ENCODE peak calls at places on chromosomes 5 and 9, in six cellular contexts. E, Z, A, C, V and T are unnamed samples.
A peak's percentile ranks its signal among the peaks of the same experiment; 100 is the strongest.

GRCh38 chr9:4973246-4973645 is 11.8 kb upstream of the JAK2 start:
- DNase-seq in E (no peak), Z (no peak), A (no peak), C (no peak), V (no peak), T (no peak)

GRCh38 chr5:76874088-76874581 is 24.3 kb downstream of the S100Z start:
- DNase-seq in E (no peak), Z (no peak), A (no peak), C (no peak), V (no peak), T (no peak)

GRCh38 chr5:42005561-42006153 is 80.6 kb downstream of the FBXO4 start:
- DNase-seq in E (peak; percentile 19), Z (no peak), A (no peak), C (no peak), V (peak; percentile 23), T (no peak)

GRCh38 chr9:79346350-79347020 is 225.3 kb upstream of the TLE4 start:
- DNase-seq in E (peak; percentile 8), Z (no peak), A (no peak), C (no peak), V (no peak), T (no peak)

GRCh38 chr9:107274953-107275422 is 8.1 kb upstream of the RAD23B start:
- DNase-seq in E (peak; percentile 74), Z (no peak), A (no peak), C (no peak), V (no peak), T (no peak)

GRCh38 chr9:18142964-18143363 is 331.0 kb upstream of the ADAMTSL1 start:
- DNase-seq in E (no peak), Z (no peak), A (no peak), C (no peak), V (no peak), T (no peak)

GRCh38 chr5:80406980-80407734 is 707 bp upstream of the ZFYVE16 start:
- DNase-seq in E (peak; percentile 6), Z (no peak), A (peak; percentile 41), C (peak; percentile 74), V (no peak), T (peak; percentile 75)

GRCh38 chr5:150034677-150035076 is 34.1 kb downstream of the HMGXB3 start:
- DNase-seq in E (no peak), Z (no peak), A (no peak), C (no peak), V (no peak), T (no peak)

GRCh38 chr9:99732715-99733114 is 89.0 kb upstream of the NR4A3 start:
- DNase-seq in E (no peak), Z (no peak), A (no peak), C (no peak), V (no peak), T (no peak)

GRCh38 chr9:133728856-133729645 is 9.1 kb downstream of the SARDH start:
- DNase-seq in E (no peak), Z (peak; percentile 2), A (no peak), C (no peak), V (no peak), T (peak; percentile 46)

GRCh38 chr9:133727876-133728441 is 10.2 kb downstream of the SARDH start:
- DNase-seq in E (no peak), Z (peak; percentile 20), A (no peak), C (peak; percentile 19), V (peak; percentile 29), T (peak; percentile 59)

GRCh38 chr9:133731876-133732321 is 6.3 kb downstream of the SARDH start:
- DNase-seq in E (peak; percentile 63), Z (peak; percentile 20), A (no peak), C (no peak), V (peak; percentile 81), T (no peak)

GRCh38 chr9:133730994-133731715 is 7.0 kb downstream of the SARDH start:
- DNase-seq in E (no peak), Z (peak; percentile 23), A (no peak), C (no peak), V (no peak), T (peak; percentile 42)

DNA sequence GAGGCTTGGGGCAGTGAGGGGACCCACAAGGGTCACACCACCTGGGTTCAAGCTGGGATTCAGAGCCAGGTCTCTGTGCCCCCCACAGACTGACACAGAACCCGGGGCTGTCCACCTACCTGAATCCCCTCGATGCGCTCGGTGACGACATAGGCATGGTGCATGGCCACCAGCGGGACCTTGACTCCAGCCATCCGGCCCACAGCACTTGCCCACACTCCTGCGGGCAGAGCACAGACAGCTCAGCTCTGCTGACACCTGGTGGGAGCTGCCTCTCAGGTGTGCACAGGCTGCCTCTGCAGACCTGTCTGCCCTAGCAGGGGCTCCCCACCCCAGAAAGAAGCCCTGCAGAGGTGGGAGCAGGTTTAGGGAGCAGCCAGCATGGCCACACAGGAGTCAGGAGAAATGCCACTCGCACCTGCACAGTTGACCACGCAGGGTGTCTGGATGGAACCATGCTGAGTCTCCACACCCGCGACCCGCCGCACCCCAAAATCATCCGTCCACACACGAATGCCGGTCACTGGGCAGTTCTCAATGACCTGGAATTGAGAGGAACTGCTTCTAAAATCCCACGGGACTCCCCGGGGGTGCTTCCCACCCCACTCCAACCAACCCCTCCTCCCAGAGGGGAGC is 8.4 kb downstream of the SARDH start:
- DNase-seq in E (no peak), Z (peak; percentile 21), A (no peak), C (no peak), V (peak; percentile 15), T (peak; percentile 57)
- TF ChIP-seq CTCF in E (no peak), Z (no peak), A (no peak), C (no peak), V (no peak), T (no peak)

DNA sequence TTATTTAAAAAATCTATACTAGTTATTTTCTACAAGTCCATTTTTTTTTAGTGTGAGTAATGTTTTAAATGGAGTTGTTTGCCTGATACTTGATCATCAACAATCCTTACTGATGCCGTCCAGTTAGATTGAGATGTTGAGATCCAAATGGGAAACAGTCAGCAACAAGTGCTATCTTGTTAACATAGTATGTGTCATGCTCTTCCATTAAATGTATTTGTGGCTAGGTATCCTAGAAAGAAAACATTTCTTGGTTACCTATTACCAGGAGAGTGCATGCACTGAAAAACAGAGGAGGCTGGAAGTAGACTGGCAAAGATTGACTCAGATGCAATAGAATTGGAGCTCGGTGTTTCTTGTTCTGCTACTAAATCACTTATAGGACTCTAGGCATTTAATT is 123.4 kb upstream of the MAN2A1 start:
- DNase-seq in E (no peak), Z (no peak), A (no peak), C (no peak), V (no peak), T (no peak)
- H3K27ac ChIP-seq in E (no peak overlapping the region), Z (no peak overlapping the region), A (no peak overlapping the region), C (no peak overlapping the region), V (no peak overlapping the region), T (no peak overlapping the region)

DNA sequence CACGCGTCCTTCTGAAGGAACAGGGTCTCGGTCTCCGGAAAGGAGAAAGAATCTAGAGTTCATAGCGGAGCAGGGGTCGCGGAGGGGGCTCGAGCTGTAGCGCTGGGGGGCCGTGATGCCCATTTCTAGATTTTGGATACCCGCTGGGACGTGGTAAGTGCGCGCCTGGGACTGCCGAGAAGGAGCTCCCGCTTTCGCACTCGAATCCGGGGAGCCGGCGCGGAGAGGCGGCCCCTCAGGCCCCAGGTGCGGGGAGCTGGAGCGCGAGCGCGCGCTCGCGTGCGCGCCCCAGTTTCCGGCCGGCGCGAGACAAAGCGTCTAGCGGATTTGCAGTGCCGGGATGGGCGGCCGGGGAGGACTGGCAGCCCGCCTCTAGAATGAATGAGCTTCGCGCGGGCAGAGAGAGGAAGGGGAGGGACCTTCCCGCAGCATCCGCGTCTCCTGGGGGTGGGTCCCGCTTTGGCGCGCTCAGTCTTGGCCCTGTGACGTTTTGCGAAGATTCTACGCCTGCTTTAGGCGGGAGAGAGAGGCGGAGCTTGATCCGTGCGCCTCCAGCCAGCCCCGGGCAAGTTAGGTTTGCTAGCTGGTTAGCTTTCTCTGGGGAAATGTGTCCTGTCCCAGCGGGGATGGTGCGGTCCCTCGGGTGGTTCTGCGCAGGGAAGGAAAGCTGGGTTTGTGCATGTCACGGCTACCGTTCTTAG is 1.2 kb downstream of the LMNB1 start:
- DNase-seq in E (peak; percentile 96), Z (peak; percentile 82), A (peak; percentile 92), C (peak; percentile 85), V (peak; percentile 86), T (peak; percentile 92)
- TF ChIP-seq EP300 in E (no peak), Z (no peak), A (no peak), C (no peak), V (no peak), T (no peak)

DNA sequence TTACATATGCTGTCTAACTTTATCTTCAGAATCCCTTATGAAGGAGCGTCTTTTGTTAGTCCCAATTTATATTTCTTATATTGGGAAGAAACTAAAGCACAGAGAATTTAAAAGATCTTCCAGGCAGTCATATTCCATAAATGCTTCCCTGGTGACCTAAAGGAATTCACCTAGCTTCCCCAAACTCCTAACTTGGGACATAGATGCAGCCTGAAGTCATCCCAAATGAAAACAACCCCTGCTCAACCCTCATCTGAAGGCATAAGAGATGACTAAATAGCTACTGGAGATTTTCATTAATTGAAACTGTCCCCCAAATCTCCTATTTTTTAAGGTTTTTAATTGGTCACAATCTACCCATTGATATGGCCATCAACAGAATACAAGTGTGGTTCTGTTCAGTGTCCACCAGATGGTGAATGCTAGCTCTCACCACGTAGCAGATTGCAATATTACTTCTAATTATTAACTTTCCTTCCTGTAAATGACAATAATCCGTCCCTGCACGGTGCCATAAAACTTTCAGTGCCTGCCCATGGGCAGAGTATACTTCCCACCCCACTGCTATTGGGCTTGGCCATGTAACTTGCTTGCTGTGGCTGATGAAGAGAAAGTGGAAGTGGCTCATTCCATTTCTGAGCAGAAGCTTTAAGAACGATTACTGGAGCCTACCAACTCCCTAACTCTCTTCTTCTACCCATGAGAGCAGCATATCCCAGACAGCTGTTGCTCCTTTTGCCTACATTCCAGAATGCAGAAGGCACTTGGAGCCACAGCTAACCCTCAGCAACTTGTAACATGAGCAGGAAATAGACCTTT is 18.7 kb downstream of the PRUNE2 start:
- DNase-seq in E (no peak), Z (no peak), A (peak; percentile 61), C (no peak), V (no peak), T (no peak)
- TF ChIP-seq CTCF in E (no peak), Z (no peak), A (peak; percentile 14), C (no peak), V (peak; percentile 19), T (no peak)

GRCh38 chr5:35954175-35954574 is 15.8 kb upstream of the CAPSL start:
- DNase-seq in E (no peak), Z (no peak), A (no peak), C (no peak), V (no peak), T (no peak)
- H3K27ac ChIP-seq in E (no peak overlapping the region), Z (no peak overlapping the region), A (no peak overlapping the region), C (no peak overlapping the region), V (no peak overlapping the region), T (no peak overlapping the region)